ENCODE peak calls at places on chromosomes 16 and 17, in nine cellular contexts. R, Y, U, T, C, D, F, K and P are unnamed samples. For H3K9me3 and H3K27me3, the result is how much of the 10 kb centered on the place peaks cover.

GRCh38 chr16:17557480-17557879 is 86.7 kb upstream of the XYLT1 start:
- DNase-seq in R (no peak), Y (no peak), U (no peak), T (no peak), C (no peak), D (no peak), F (no peak), K (no peak), P (no peak)

GRCh38 chr17:43344700-43345099 is 54.1 kb upstream of the ARL4D start:
- DNase-seq in R (no peak), Y (no peak), U (no peak), T (no peak), C (no peak), D (no peak), F (no peak), K (no peak), P (no peak)

GRCh38 chr17:75604034-75604695 is 16.6 kb downstream of the MYO15B start:
- DNase-seq in R (no peak), Y (no peak), U (no peak), T (no peak), C (no peak), D (no peak), F (peak), K (no peak), P (no peak)

GRCh38 chr17:74410001-74410443 is 21.9 kb upstream of the GPRC5C start:
- DNase-seq in R (no peak), Y (no peak), U (no peak), T (no peak), C (no peak), D (no peak), F (no peak), K (no peak), P (no peak)

GRCh38 chr17:77842906-77843249 is 115.6 kb upstream of the TNRC6C start:
- DNase-seq in R (no peak), Y (no peak), U (no peak), T (no peak), C (no peak), D (no peak), F (no peak), K (no peak), P (no peak)

GRCh38 chr17:49414622-49415350 is at the start of gene PHB1:
- DNase-seq in R (peak), Y (peak), U (peak), T (peak), C (peak), D (peak), F (peak), K (peak), P (peak)

GRCh38 chr17:2949469-2950044 is 113.8 kb downstream of the OR1D5 start:
- DNase-seq in R (no peak), Y (no peak), U (no peak), T (no peak), C (no peak), D (no peak), F (no peak), K (no peak), P (peak)

GRCh38 chr17:27338536-27338985 is 44.6 kb downstream of the WSB1 start:
- DNase-seq in R (no peak), Y (no peak), U (no peak), T (no peak), C (no peak), D (no peak), F (no peak), K (no peak), P (no peak)

GRCh38 chr16:84925092-84925772 is 86.1 kb downstream of the ZDHHC7 start:
- DNase-seq in R (peak), Y (peak), U (peak), T (no peak), C (peak), D (peak), F (peak), K (peak), P (peak)

GRCh38 chr17:34858941-34859562 is 102.2 kb downstream of the CCT6B start:
- DNase-seq in R (no peak), Y (no peak), U (no peak), T (no peak), C (no peak), D (no peak), F (no peak), K (no peak), P (no peak)

GRCh38 chr17:48375356-48375755 is 54.7 kb downstream of the SKAP1 start:
- DNase-seq in R (no peak), Y (no peak), U (no peak), T (no peak), C (no peak), D (no peak), F (no peak), K (no peak), P (no peak)

GRCh38 chr16:27677300-27677699 is 127.4 kb downstream of the KATNIP start:
- DNase-seq in R (no peak), Y (no peak), U (no peak), T (no peak), C (no peak), D (no peak), F (no peak), K (no peak), P (peak)

GRCh38 chr16:66474750-66475199 is 47.7 kb downstream of the BEAN1 start:
- DNase-seq in R (peak), Y (peak), U (no peak), T (no peak), C (peak), D (peak), F (no peak), K (no peak), P (no peak)

GRCh38 chr17:8051831-8052230 is 13.0 kb downstream of the ALOX15B start:
- DNase-seq in R (no peak), Y (no peak), U (no peak), T (no peak), C (no peak), D (no peak), F (no peak), K (no peak), P (no peak)

GRCh38 chr16:85515830-85516397 is 97.2 kb upstream of the GSE1 start:
- DNase-seq in R (no peak), Y (no peak), U (peak), T (no peak), C (no peak), D (no peak), F (peak), K (peak), P (no peak)

GRCh38 chr16:72989203-72989991 is 58.5 kb downstream of the ZFHX3 start:
- DNase-seq in R (no peak), Y (no peak), U (no peak), T (no peak), C (peak), D (no peak), F (no peak), K (peak), P (peak)

GRCh38 chr16:20851601-20852000 is 45.3 kb downstream of the REXO5 start:
- DNase-seq in R (no peak), Y (no peak), U (peak), T (no peak), C (no peak), D (no peak), F (no peak), K (peak), P (peak)

GRCh38 chr16:69339289-69340094 is at the start of the genes COG8 and NIP7:
- DNase-seq in R (peak), Y (peak), U (peak), T (peak), C (peak), D (peak), F (peak), K (peak), P (peak)

GRCh38 chr17:41098042-41098441 is at the start of gene KRTAP4-8:
- DNase-seq in R (no peak), Y (no peak), U (no peak), T (no peak), C (no peak), D (no peak), F (no peak), K (no peak), P (no peak)

GRCh38 chr17:40561871-40562611 is 3.2 kb downstream of the CCR7 start:
- DNase-seq in R (peak), Y (peak), U (no peak), T (no peak), C (no peak), D (peak), F (no peak), K (no peak), P (no peak)

GRCh38 chr16:88387941-88388627 is 5.3 kb downstream of the ZNF469 start:
- DNase-seq in R (no peak), Y (no peak), U (no peak), T (no peak), C (no peak), D (no peak), F (no peak), K (peak), P (no peak)

GRCh38 chr16:13982446-13982845 is 62.5 kb downstream of the ERCC4 start:
- DNase-seq in R (no peak), Y (no peak), U (no peak), T (no peak), C (no peak), D (no peak), F (no peak), K (no peak), P (no peak)

GRCh38 chr17:70624208-70624607 is 454.9 kb downstream of the KCNJ2 start:
- DNase-seq in R (no peak), Y (no peak), U (no peak), T (no peak), C (no peak), D (no peak), F (no peak), K (no peak), P (no peak)

GRCh38 chr17:69524854-69525253 is 110.4 kb downstream of the MAP2K6 start:
- DNase-seq in R (no peak), Y (no peak), U (no peak), T (no peak), C (no peak), D (no peak), F (no peak), K (no peak), P (no peak)

GRCh38 chr17:38969281-38969680 is 2.1 kb upstream of the FBXO47 start:
- DNase-seq in R (no peak), Y (no peak), U (no peak), T (no peak), C (no peak), D (no peak), F (no peak), K (peak), P (no peak)

GRCh38 chr17:73633736-73634135 is 10.5 kb downstream of the SDK2 start:
- DNase-seq in R (no peak), Y (no peak), U (no peak), T (no peak), C (no peak), D (no peak), F (no peak), K (no peak), P (no peak)

GRCh38 chr17:9235346-9235745 is 214.0 kb downstream of the NTN1 start:
- DNase-seq in R (no peak), Y (no peak), U (no peak), T (no peak), C (no peak), D (no peak), F (no peak), K (no peak), P (no peak)

GRCh38 chr17:30969989-30970680 is 704 bp upstream of the RNF135 start:
- DNase-seq in R (no peak), Y (no peak), U (no peak), T (no peak), C (no peak), D (peak), F (no peak), K (peak), P (peak)

GRCh38 chr16:64910351-64910750 is 211.5 kb downstream of the CDH11 start:
- DNase-seq in R (no peak), Y (no peak), U (no peak), T (no peak), C (peak), D (no peak), F (no peak), K (peak), P (peak)

GRCh38 chr16:88327566-88328312 is 55.0 kb upstream of the ZNF469 start:
- DNase-seq in R (no peak), Y (no peak), U (no peak), T (no peak), C (no peak), D (no peak), F (no peak), K (no peak), P (no peak)

GRCh38 chr16:30446203-30446595 is 525 bp upstream of the SEPHS2 start:
- DNase-seq in R (no peak), Y (no peak), U (no peak), T (no peak), C (no peak), D (no peak), F (no peak), K (no peak), P (no peak)

DNA sequence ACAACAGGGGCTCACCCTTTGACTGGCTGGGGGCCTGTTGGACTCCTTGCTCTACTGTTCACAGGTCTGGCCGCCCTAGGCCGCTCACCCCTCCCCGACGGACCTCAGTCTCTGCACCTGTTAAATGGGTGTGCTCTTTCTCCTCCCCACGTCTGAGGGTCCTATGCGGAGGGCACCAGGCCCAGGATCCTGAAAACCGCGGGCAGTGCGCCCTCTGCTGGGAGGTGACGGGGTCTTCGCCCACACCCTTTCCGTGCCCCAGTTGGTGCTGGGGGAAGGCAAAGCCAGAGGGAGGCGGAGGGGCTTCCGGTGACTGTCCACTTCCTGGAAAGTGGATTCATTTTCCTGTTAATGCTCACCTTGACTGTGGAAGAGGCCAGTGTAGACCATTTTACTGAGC is 1010.9 kb downstream of the KCNJ18 start:
- DNase-seq in R (no peak), Y (no peak), U (no peak), T (no peak), C (no peak), D (no peak), F (peak), K (no peak), P (no peak)
- H3K9me3 ChIP-seq in R (under half), Y (under half), U (under half), T (under half), C (under half), D (under half), F (under half), K (under half), P (under half)

GRCh38 chr16:1068451-1068850 is 4.1 kb upstream of the SSTR5 start:
- DNase-seq in R (no peak), Y (no peak), U (no peak), T (no peak), C (no peak), D (no peak), F (no peak), K (no peak), P (peak)
- H3K27me3 ChIP-seq in R (under half), Y (under half), U (under half), T (under half), C (under half), D (under half), F (under half), K (under half), P (half or more)

DNA sequence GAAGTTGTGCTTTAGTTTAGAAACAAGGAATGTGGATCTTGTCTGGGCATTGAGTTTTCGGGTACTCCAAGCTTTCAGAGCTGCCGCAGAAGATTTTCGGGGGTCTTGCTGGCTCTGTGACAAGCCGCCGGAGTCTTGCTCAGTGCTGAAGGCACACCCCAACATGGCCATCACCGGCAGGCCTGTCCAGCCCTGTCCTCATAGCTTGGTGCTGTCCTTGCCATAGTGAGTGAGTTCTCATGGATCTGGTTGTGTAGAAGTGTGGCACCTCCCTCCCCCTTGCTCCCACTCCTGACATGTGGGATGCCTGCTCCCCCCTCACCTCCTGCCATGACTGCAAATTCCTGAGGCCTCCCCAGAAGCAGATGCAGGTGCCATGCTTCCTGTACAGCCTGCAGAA is 69.9 kb downstream of the METRNL start:
- DNase-seq in R (no peak), Y (no peak), U (no peak), T (no peak), C (no peak), D (no peak), F (no peak), K (no peak), P (no peak)
- H3K4me3 ChIP-seq in R (no peak), Y (no peak), U (no peak), T (no peak), C (no peak), D (no peak), F (no peak), K (no peak), P (no peak)

GRCh38 chr17:52276609-52277008 is 118.1 kb upstream of the CA10 start:
- DNase-seq in R (no peak), Y (no peak), U (no peak), T (no peak), C (no peak), D (no peak), F (no peak), K (no peak), P (no peak)
- H3K9me3 ChIP-seq in R (under half), Y (under half), U (under half), T (under half), C (under half), D (under half), F (under half), K (under half), P (under half)